ENCODE peak calls at places on chromosome 9, in eight cellular contexts. H, T, K, E, I, B, C and X are unnamed samples.

GRCh38 chr9:130171226-130172148 is 717 bp upstream of the NCS1 start:
- ATAC-seq in H (peak; percentile 4), T (peak; percentile 56), K (no peak), E (peak; percentile 35), I (peak; percentile 34), B (no peak), C (no peak), X (peak; percentile 7)

GRCh38 chr9:34047864-34048729 is 590 bp downstream of the UBAP2 start:
- ATAC-seq in H (peak; percentile 43), T (peak; percentile 57), K (peak; percentile 4), E (peak; percentile 60), I (peak; percentile 76), B (peak; percentile 31), C (peak; percentile 56), X (peak; percentile 15)

GRCh38 chr9:33249087-33249657 is 9.2 kb downstream of the SPINK4 start:
- ATAC-seq in H (no peak), T (peak; percentile 37), K (no peak), E (peak; percentile 32), I (peak; percentile 31), B (no peak), C (no peak), X (no peak)

GRCh38 chr9:26781906-26782305 is 110.7 kb downstream of the CAAP1 start:
- ATAC-seq in H (peak; percentile 79), T (no peak), K (no peak), E (no peak), I (no peak), B (no peak), C (no peak), X (no peak)

GRCh38 chr9:77811832-77812231 is 163.7 kb upstream of the GNA14 start:
- ATAC-seq in H (peak; percentile 47), T (no peak), K (no peak), E (no peak), I (no peak), B (no peak), C (no peak), X (no peak)

GRCh38 chr9:136201609-136202448 is 3.1 kb downstream of the LHX3 start:
- ATAC-seq in H (no peak), T (peak; percentile 31), K (peak; percentile 38), E (peak; percentile 27), I (peak; percentile 71), B (no peak), C (no peak), X (no peak)

GRCh38 chr9:69202556-69202955 is 28.5 kb downstream of the TJP2 start:
- ATAC-seq in H (no peak), T (no peak), K (no peak), E (no peak), I (no peak), B (no peak), C (no peak), X (no peak)

GRCh38 chr9:81596671-81597426 is 92.5 kb downstream of the TLE1 start:
- ATAC-seq in H (no peak), T (no peak), K (no peak), E (no peak), I (no peak), B (peak; percentile 28), C (no peak), X (no peak)

GRCh38 chr9:33220681-33221567 is 19.0 kb upstream of the SPINK4 start:
- ATAC-seq in H (peak; percentile 66), T (peak; percentile 41), K (no peak), E (no peak), I (peak; percentile 23), B (peak; percentile 69), C (no peak), X (peak; percentile 53)

GRCh38 chr9:116008278-116008677 is 145.3 kb upstream of the PAPPA start:
- ATAC-seq in H (no peak), T (no peak), K (no peak), E (no peak), I (no peak), B (no peak), C (no peak), X (no peak)

GRCh38 chr9:33249983-33250382 is 10.0 kb downstream of the SPINK4 start:
- ATAC-seq in H (no peak), T (no peak), K (no peak), E (no peak), I (no peak), B (no peak), C (no peak), X (no peak)

GRCh38 chr9:136546697-136547481 is 1.0 kb upstream of the NOTCH1 start:
- ATAC-seq in H (peak; percentile 69), T (peak; percentile 4), K (peak; percentile 53), E (peak; percentile 27), I (peak; percentile 16), B (peak; percentile 56), C (peak; percentile 50), X (peak; percentile 66)

GRCh38 chr9:69012690-69013403 is 1.1 kb downstream of the PRKACG start:
- ATAC-seq in H (no peak), T (no peak), K (no peak), E (no peak), I (no peak), B (no peak), C (no peak), X (no peak)

GRCh38 chr9:99085949-99086948 is 18.7 kb upstream of the TGFBR1 start:
- ATAC-seq in H (no peak), T (no peak), K (peak; percentile 35), E (no peak), I (peak; percentile 42), B (peak; percentile 79), C (peak; percentile 70), X (peak; percentile 93)

GRCh38 chr9:124017064-124017928 is 5.7 kb downstream of the LHX2 start:
- ATAC-seq in H (peak; percentile 25), T (no peak), K (no peak), E (no peak), I (no peak), B (no peak), C (no peak), X (no peak)

GRCh38 chr9:70111042-70111602 is 67.5 kb downstream of the MAMDC2 start:
- ATAC-seq in H (peak; percentile 89), T (peak; percentile 80), K (peak; percentile 87), E (no peak), I (peak; percentile 85), B (peak; percentile 82), C (peak; percentile 57), X (peak; percentile 70)

GRCh38 chr9:125660557-125660956 is 46.5 kb downstream of the MAPKAP1 start:
- ATAC-seq in H (no peak), T (no peak), K (no peak), E (no peak), I (no peak), B (no peak), C (no peak), X (no peak)

GRCh38 chr9:91223000-91223399 is 138.7 kb downstream of the AUH start:
- ATAC-seq in H (no peak), T (no peak), K (no peak), E (no peak), I (no peak), B (no peak), C (no peak), X (no peak)

GRCh38 chr9:112299514-112299913 is 33.9 kb downstream of the PTBP3 start:
- ATAC-seq in H (peak; percentile 86), T (no peak), K (no peak), E (peak; percentile 73), I (peak; percentile 61), B (peak; percentile 80), C (no peak), X (peak; percentile 61)

GRCh38 chr9:109781541-109782197 is 1.7 kb downstream of the PALM2AKAP2 start:
- ATAC-seq in H (peak; percentile 34), T (no peak), K (no peak), E (no peak), I (no peak), B (peak; percentile 36), C (no peak), X (peak; percentile 79)

GRCh38 chr9:22037954-22038690 is 29.0 kb upstream of the CDKN2B start:
- ATAC-seq in H (peak; percentile 65), T (no peak), K (no peak), E (no peak), I (no peak), B (no peak), C (no peak), X (peak; percentile 75)

GRCh38 chr9:2639786-2640185 is 18.2 kb downstream of the VLDLR start:
- ATAC-seq in H (peak; percentile 37), T (peak; percentile 72), K (peak; percentile 8), E (no peak), I (no peak), B (no peak), C (no peak), X (no peak)

GRCh38 chr9:17578911-17579793 is at the start of gene SH3GL2:
- ATAC-seq in H (peak; percentile 26), T (peak; percentile 67), K (peak; percentile 81), E (peak; percentile 76), I (no peak), B (peak; percentile 95), C (peak; percentile 69), X (peak; percentile 82)

DNA sequence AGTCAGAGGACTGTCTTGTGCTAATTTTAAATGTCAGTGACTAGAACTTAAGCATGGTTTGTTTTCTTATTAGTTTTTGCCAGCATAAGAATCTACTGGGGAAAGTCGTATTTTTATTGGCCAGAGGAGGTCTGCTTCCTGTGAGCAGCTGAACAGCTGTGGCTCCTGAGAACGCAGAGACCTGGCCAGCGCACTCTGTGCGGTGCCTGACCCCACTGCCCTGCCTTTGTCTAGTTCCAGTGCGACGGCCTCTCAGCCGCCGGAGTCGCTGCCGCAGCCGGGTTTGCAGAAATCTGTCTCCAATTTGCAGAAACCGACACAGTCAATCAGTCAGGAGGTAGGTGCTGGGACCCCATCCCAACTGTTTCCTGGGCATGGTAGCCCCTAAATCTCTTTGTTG is 42.5 kb downstream of the PRRC2B start:
- ATAC-seq in H (no peak), T (no peak), K (no peak), E (no peak), I (no peak), B (peak; percentile 80), C (no peak), X (no peak)
- TF ChIP-seq POLR2A in H (no peak), T (no peak), K (no peak), E (no peak), I (no peak), B (no peak), C (no peak), X (no peak)

DNA sequence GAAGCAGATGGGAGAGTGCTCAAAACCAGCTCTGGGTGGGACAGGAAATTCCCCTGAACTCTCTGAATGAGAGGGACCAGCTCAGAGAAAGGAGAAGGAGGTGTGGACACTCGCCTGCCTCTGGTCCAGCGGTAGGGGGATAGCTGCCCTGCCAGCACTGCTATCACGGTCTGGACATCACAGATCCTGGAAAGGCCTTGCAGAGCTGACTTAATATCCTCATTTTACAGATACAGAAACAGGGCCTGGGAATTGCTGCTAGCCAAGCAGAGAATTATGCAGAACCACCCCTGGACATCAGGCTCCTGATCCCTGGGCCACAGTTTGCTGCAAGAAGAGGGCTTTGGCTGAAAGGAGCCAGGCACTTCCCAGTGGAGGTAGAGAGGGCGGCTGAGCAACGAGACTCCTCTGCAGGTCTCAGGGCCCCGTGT is 4.8 kb downstream of the TRAF1 start:
- ATAC-seq in H (no peak), T (peak; percentile 71), K (no peak), E (no peak), I (peak; percentile 74), B (no peak), C (no peak), X (no peak)
- TF ChIP-seq POLR2A in H (no peak), T (no peak), K (no peak), E (no peak), I (no peak), B (no peak), C (no peak), X (no peak)

GRCh38 chr9:37852222-37852621 is 51.6 kb downstream of the DCAF10 start:
- ATAC-seq in H (no peak), T (no peak), K (no peak), E (no peak), I (no peak), B (no peak), C (no peak), X (no peak)
- TF ChIP-seq POLR2A in H (no peak), T (no peak), K (no peak), E (no peak), I (no peak), B (no peak), C (no peak), X (no peak)

GRCh38 chr9:133352635-133353340 is 3.5 kb downstream of the SURF1 start:
- ATAC-seq in H (no peak), T (no peak), K (no peak), E (no peak), I (no peak), B (no peak), C (no peak), X (no peak)
- TF ChIP-seq POLR2A in H (no peak), T (peak; percentile 59), K (no peak), E (peak; percentile 15), I (peak; percentile 15), B (no peak), C (no peak), X (no peak)